ENCODE peak calls at places on chromosomes 1 and 21, in four cellular contexts. Y, X, R and T are unnamed samples.

GRCh38 chr1:47687618-47687940 is 249.7 kb downstream of the FOXD2 start:
- DNase-seq in Y (no peak), X (no peak), R (no peak), T (no peak)

GRCh38 chr1:182855886-182856285 is 16.7 kb downstream of the DHX9 start:
- DNase-seq in Y (no peak), X (no peak), R (no peak), T (no peak)

GRCh38 chr21:30831194-30831765 is 1.7 kb upstream of the KRTAP7-1 start:
- DNase-seq in Y (no peak), X (peak; percentile 2), R (no peak), T (no peak)

GRCh38 chr1:86394416-86394815 is 1.7 kb downstream of the ODF2L start:
- DNase-seq in Y (peak; percentile 59), X (no peak), R (no peak), T (no peak)

GRCh38 chr1:11072216-11072917 is 12.5 kb upstream of the SRM start:
- DNase-seq in Y (no peak), X (no peak), R (no peak), T (no peak)

GRCh38 chr1:155080250-155081228 is 1.9 kb downstream of the EFNA3 start:
- DNase-seq in Y (no peak), X (no peak), R (no peak), T (no peak)

GRCh38 chr1:197806718-197807117 is 31.4 kb upstream of the DENND1B start:
- DNase-seq in Y (no peak), X (no peak), R (no peak), T (no peak)

GRCh38 chr1:24897263-24898151 is 32.6 kb downstream of the RUNX3 start:
- DNase-seq in Y (no peak), X (no peak), R (no peak), T (no peak)

GRCh38 chr1:202143011-202143767 is 1.3 kb downstream of the ARL8A start:
- DNase-seq in Y (no peak), X (no peak), R (peak; percentile 68), T (no peak)

GRCh38 chr1:18109058-18109755 is 1.6 kb downstream of the IGSF21 start:
- DNase-seq in Y (no peak), X (peak; percentile 63), R (no peak), T (no peak)

GRCh38 chr1:66571789-66572188 is 37.8 kb downstream of the SGIP1 start:
- DNase-seq in Y (peak; percentile 56), X (no peak), R (no peak), T (peak; percentile 65)

GRCh38 chr1:47487332-47487731 is 49.5 kb downstream of the FOXD2 start:
- DNase-seq in Y (no peak), X (no peak), R (no peak), T (no peak)

GRCh38 chr1:228279011-228279721 is 71.3 kb downstream of the OBSCN start:
- DNase-seq in Y (no peak), X (no peak), R (no peak), T (no peak)

GRCh38 chr1:97379387-97380075 is 541.3 kb downstream of the DPYD start:
- DNase-seq in Y (peak; percentile 41), X (no peak), R (no peak), T (peak; percentile 77)

GRCh38 chr21:31326478-31327247 is 17.4 kb downstream of the TIAM1 start:
- DNase-seq in Y (no peak), X (no peak), R (no peak), T (no peak)

GRCh38 chr1:233675893-233676292 is 62.0 kb downstream of the KCNK1 start:
- DNase-seq in Y (no peak), X (no peak), R (no peak), T (no peak)

GRCh38 chr1:227356582-227357228 is 38.4 kb upstream of the CDC42BPA start:
- DNase-seq in Y (no peak), X (no peak), R (no peak), T (no peak)

GRCh38 chr1:224900062-224900461 is 29.4 kb upstream of the DNAH14 start:
- DNase-seq in Y (no peak), X (no peak), R (no peak), T (no peak)

GRCh38 chr1:26677306-26678115 is 18.3 kb upstream of the ARID1A start:
- DNase-seq in Y (peak; percentile 49), X (peak; percentile 75), R (peak; percentile 75), T (no peak)

GRCh38 chr1:229034246-229034645 is 236.7 kb upstream of the RAB4A start:
- DNase-seq in Y (no peak), X (no peak), R (no peak), T (no peak)

GRCh38 chr1:8211620-8212442 is 106.1 kb upstream of the SLC45A1 start:
- DNase-seq in Y (peak; percentile 92), X (no peak), R (peak; percentile 57), T (peak; percentile 95)

GRCh38 chr21:32196001-32196400 is 82.8 kb downstream of the MIS18A start:
- DNase-seq in Y (no peak), X (no peak), R (no peak), T (no peak)

GRCh38 chr1:41238311-41239094 is 3.6 kb downstream of the SCMH1 start:
- DNase-seq in Y (no peak), X (no peak), R (no peak), T (no peak)

GRCh38 chr1:109498161-109498801 is 4.4 kb downstream of the CYB561D1 start:
- DNase-seq in Y (no peak), X (peak; percentile 46), R (no peak), T (no peak)

GRCh38 chr1:198935371-198935921 is 296.6 kb downstream of the PTPRC start:
- DNase-seq in Y (no peak), X (peak; percentile 29), R (peak; percentile 71), T (no peak)